ENCODE peak calls at places on chromosomes 4 and X, in eight cellular contexts. One of them, this sample, is unnamed.

GRCh38 chr4:38469410-38469809 is 194.6 kb upstream of the KLF3 start:
- DNase-seq in stomach: no peak
- DNase-seq in HepG2: no peak
- DNase-seq in IMR-90: no peak
- DNase-seq in sigmoid colon: no peak
- DNase-seq in right lobe of liver: no peak
- DNase-seq in uterus: no peak
- DNase-seq in heart left ventricle: no peak
- DNase-seq in this sample: no peak

GRCh38 chrX:55135171-55135570 is 46.4 kb downstream of the PAGE2 start:
- DNase-seq in uterus: peak
- DNase-seq in heart left ventricle: peak
- DNase-seq in right lobe of liver: peak
- DNase-seq in HepG2: peak
- DNase-seq in IMR-90: peak
- DNase-seq in stomach: peak
- DNase-seq in sigmoid colon: no peak
- DNase-seq in this sample: peak

GRCh38 chr4:153777421-153777820 is 11.5 kb downstream of the SFRP2 start:
- DNase-seq in uterus: no peak
- DNase-seq in stomach: no peak
- DNase-seq in heart left ventricle: no peak
- DNase-seq in sigmoid colon: no peak
- DNase-seq in IMR-90: no peak
- DNase-seq in HepG2: no peak
- DNase-seq in right lobe of liver: no peak
- DNase-seq in this sample: no peak

GRCh38 chr4:163948920-163949455 is 454.5 kb downstream of the TMA16 start:
- DNase-seq in right lobe of liver: no peak
- DNase-seq in uterus: no peak
- DNase-seq in HepG2: no peak
- DNase-seq in sigmoid colon: no peak
- DNase-seq in IMR-90: no peak
- DNase-seq in heart left ventricle: no peak
- DNase-seq in stomach: no peak
- DNase-seq in this sample: no peak

GRCh38 chr4:6134612-6135220 is 65.6 kb downstream of the JAKMIP1 start:
- DNase-seq in HepG2: peak
- DNase-seq in sigmoid colon: peak
- DNase-seq in right lobe of liver: no peak
- DNase-seq in heart left ventricle: no peak
- DNase-seq in uterus: no peak
- DNase-seq in IMR-90: no peak
- DNase-seq in stomach: no peak
- DNase-seq in this sample: no peak

GRCh38 chrX:49192722-49193328 is 6.7 kb upstream of the PRICKLE3 start:
- DNase-seq in right lobe of liver: no peak
- DNase-seq in uterus: no peak
- DNase-seq in stomach: no peak
- DNase-seq in sigmoid colon: no peak
- DNase-seq in HepG2: no peak
- DNase-seq in IMR-90: peak
- DNase-seq in heart left ventricle: no peak
- DNase-seq in this sample: no peak

GRCh38 chrX:747176-747575 is 116.6 kb downstream of the SHOX start:
- DNase-seq in sigmoid colon: no peak
- DNase-seq in uterus: no peak
- DNase-seq in stomach: no peak
- DNase-seq in right lobe of liver: peak
- DNase-seq in heart left ventricle: no peak
- DNase-seq in IMR-90: no peak
- DNase-seq in HepG2: no peak
- DNase-seq in this sample: no peak

GRCh38 chrX:136577562-136577961 is 45.5 kb downstream of the VGLL1 start:
- DNase-seq in sigmoid colon: peak
- DNase-seq in HepG2: peak
- DNase-seq in heart left ventricle: peak
- DNase-seq in IMR-90: peak
- DNase-seq in uterus: peak
- DNase-seq in right lobe of liver: peak
- DNase-seq in stomach: peak
- DNase-seq in this sample: peak

GRCh38 chr4:1572521-1572920 is 111.6 kb downstream of the FAM53A start:
- DNase-seq in right lobe of liver: no peak
- DNase-seq in stomach: no peak
- DNase-seq in uterus: no peak
- DNase-seq in HepG2: no peak
- DNase-seq in heart left ventricle: no peak
- DNase-seq in sigmoid colon: peak
- DNase-seq in IMR-90: no peak
- DNase-seq in this sample: no peak

GRCh38 chr4:123536225-123536624 is 139.6 kb downstream of the SPRY1 start:
- DNase-seq in heart left ventricle: no peak
- DNase-seq in uterus: no peak
- DNase-seq in sigmoid colon: no peak
- DNase-seq in HepG2: no peak
- DNase-seq in IMR-90: no peak
- DNase-seq in stomach: no peak
- DNase-seq in right lobe of liver: no peak
- DNase-seq in this sample: no peak

GRCh38 chr4:108029321-108029720 is 39.6 kb downstream of the HADH start:
- DNase-seq in stomach: no peak
- DNase-seq in right lobe of liver: no peak
- DNase-seq in sigmoid colon: no peak
- DNase-seq in heart left ventricle: no peak
- DNase-seq in HepG2: no peak
- DNase-seq in uterus: no peak
- DNase-seq in IMR-90: no peak
- DNase-seq in this sample: no peak

GRCh38 chr4:2412534-2412884 is 5.9 kb downstream of the ZFYVE28 start:
- DNase-seq in HepG2: no peak
- DNase-seq in right lobe of liver: no peak
- DNase-seq in heart left ventricle: no peak
- DNase-seq in stomach: peak
- DNase-seq in sigmoid colon: no peak
- DNase-seq in IMR-90: no peak
- DNase-seq in uterus: no peak
- DNase-seq in this sample: no peak

GRCh38 chr4:60223098-60223497 is 977.0 kb upstream of the ADGRL3 start:
- DNase-seq in IMR-90: no peak
- DNase-seq in HepG2: no peak
- DNase-seq in stomach: no peak
- DNase-seq in right lobe of liver: no peak
- DNase-seq in uterus: no peak
- DNase-seq in heart left ventricle: no peak
- DNase-seq in sigmoid colon: no peak
- DNase-seq in this sample: no peak

GRCh38 chr4:80197132-80197573 is at the start of gene PRDM8:
- DNase-seq in stomach: no peak
- DNase-seq in uterus: no peak
- DNase-seq in right lobe of liver: no peak
- DNase-seq in sigmoid colon: peak
- DNase-seq in IMR-90: peak
- DNase-seq in heart left ventricle: no peak
- DNase-seq in HepG2: no peak
- DNase-seq in this sample: no peak

GRCh38 chr4:187929024-187929423 is 66.5 kb upstream of the ZFP42 start:
- DNase-seq in IMR-90: no peak
- DNase-seq in heart left ventricle: no peak
- DNase-seq in sigmoid colon: no peak
- DNase-seq in uterus: no peak
- DNase-seq in HepG2: no peak
- DNase-seq in stomach: no peak
- DNase-seq in right lobe of liver: no peak
- DNase-seq in this sample: no peak

GRCh38 chr4:62909238-62909637 is 1500.0 kb downstream of the TECRL start:
- DNase-seq in stomach: no peak
- DNase-seq in uterus: no peak
- DNase-seq in right lobe of liver: no peak
- DNase-seq in HepG2: no peak
- DNase-seq in sigmoid colon: no peak
- DNase-seq in heart left ventricle: no peak
- DNase-seq in IMR-90: no peak
- DNase-seq in this sample: no peak

GRCh38 chrX:84223261-84223660 is 35.3 kb upstream of the RPS6KA6 start:
- DNase-seq in uterus: no peak
- DNase-seq in IMR-90: no peak
- DNase-seq in stomach: no peak
- DNase-seq in sigmoid colon: no peak
- DNase-seq in HepG2: no peak
- DNase-seq in right lobe of liver: no peak
- DNase-seq in heart left ventricle: no peak
- DNase-seq in this sample: no peak

GRCh38 chr4:148163011-148163410 is 279.2 kb downstream of the NR3C2 start:
- DNase-seq in right lobe of liver: no peak
- DNase-seq in stomach: no peak
- DNase-seq in sigmoid colon: no peak
- DNase-seq in HepG2: no peak
- DNase-seq in IMR-90: no peak
- DNase-seq in uterus: no peak
- DNase-seq in heart left ventricle: no peak
- DNase-seq in this sample: no peak

GRCh38 chrX:53354669-53355068 is 67.8 kb downstream of the SMC1A start:
- DNase-seq in uterus: no peak
- DNase-seq in HepG2: no peak
- DNase-seq in heart left ventricle: no peak
- DNase-seq in IMR-90: peak
- DNase-seq in sigmoid colon: no peak
- DNase-seq in right lobe of liver: no peak
- DNase-seq in stomach: no peak
- DNase-seq in this sample: no peak

GRCh38 chrX:53362439-53362838 is 60.0 kb downstream of the SMC1A start:
- DNase-seq in uterus: no peak
- DNase-seq in HepG2: no peak
- DNase-seq in stomach: no peak
- DNase-seq in IMR-90: no peak
- DNase-seq in right lobe of liver: no peak
- DNase-seq in sigmoid colon: no peak
- DNase-seq in heart left ventricle: no peak
- DNase-seq in this sample: no peak

GRCh38 chrX:53356186-53356585 is 66.3 kb downstream of the SMC1A start:
- DNase-seq in right lobe of liver: no peak
- DNase-seq in sigmoid colon: no peak
- DNase-seq in uterus: no peak
- DNase-seq in stomach: no peak
- DNase-seq in HepG2: no peak
- DNase-seq in IMR-90: no peak
- DNase-seq in heart left ventricle: no peak
- DNase-seq in this sample: no peak

GRCh38 chrX:53357799-53358530 is 64.5 kb downstream of the SMC1A start:
- DNase-seq in heart left ventricle: no peak
- DNase-seq in stomach: no peak
- DNase-seq in sigmoid colon: no peak
- DNase-seq in IMR-90: peak
- DNase-seq in uterus: no peak
- DNase-seq in HepG2: no peak
- DNase-seq in right lobe of liver: no peak
- DNase-seq in this sample: no peak
- TF ChIP-seq POLR2A in heart left ventricle: no peak
- TF ChIP-seq POLR2A in stomach: no peak
- TF ChIP-seq POLR2A in sigmoid colon: no peak
- TF ChIP-seq POLR2A in IMR-90: no peak
- TF ChIP-seq POLR2A in uterus: no peak
- TF ChIP-seq POLR2A in HepG2: no peak
- TF ChIP-seq POLR2A in right lobe of liver: no peak
- TF ChIP-seq POLR2A in this sample: no peak

DNA sequence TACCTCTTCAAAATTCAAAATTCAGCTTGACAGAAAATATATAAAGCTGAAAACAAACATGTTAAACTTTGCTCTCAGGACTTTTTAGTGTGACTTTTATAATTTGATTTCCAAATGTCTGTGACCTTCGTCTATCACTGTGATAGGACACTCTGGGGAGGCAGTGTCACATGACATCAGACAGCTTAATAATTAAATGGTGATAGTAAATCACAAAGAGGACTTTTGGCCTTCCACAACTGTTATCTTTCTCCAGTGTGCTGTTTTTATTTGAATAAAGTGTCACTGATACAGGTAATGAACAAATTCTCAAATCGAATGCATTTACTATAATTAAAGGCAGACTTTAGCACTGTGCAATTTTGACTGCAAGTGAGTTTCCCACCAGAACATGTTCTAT is 83.1 kb downstream of the MID1 start:
- DNase-seq in heart left ventricle: no peak
- DNase-seq in HepG2: peak
- DNase-seq in uterus: no peak
- DNase-seq in IMR-90: no peak
- DNase-seq in stomach: no peak
- DNase-seq in right lobe of liver: no peak
- DNase-seq in sigmoid colon: no peak
- DNase-seq in this sample: no peak
- TF ChIP-seq CTCF in heart left ventricle: no peak
- TF ChIP-seq CTCF in HepG2: no peak
- TF ChIP-seq CTCF in uterus: no peak
- TF ChIP-seq CTCF in IMR-90: no peak
- TF ChIP-seq CTCF in stomach: no peak
- TF ChIP-seq CTCF in right lobe of liver: no peak
- TF ChIP-seq CTCF in sigmoid colon: no peak
- TF ChIP-seq CTCF in this sample: no peak

DNA sequence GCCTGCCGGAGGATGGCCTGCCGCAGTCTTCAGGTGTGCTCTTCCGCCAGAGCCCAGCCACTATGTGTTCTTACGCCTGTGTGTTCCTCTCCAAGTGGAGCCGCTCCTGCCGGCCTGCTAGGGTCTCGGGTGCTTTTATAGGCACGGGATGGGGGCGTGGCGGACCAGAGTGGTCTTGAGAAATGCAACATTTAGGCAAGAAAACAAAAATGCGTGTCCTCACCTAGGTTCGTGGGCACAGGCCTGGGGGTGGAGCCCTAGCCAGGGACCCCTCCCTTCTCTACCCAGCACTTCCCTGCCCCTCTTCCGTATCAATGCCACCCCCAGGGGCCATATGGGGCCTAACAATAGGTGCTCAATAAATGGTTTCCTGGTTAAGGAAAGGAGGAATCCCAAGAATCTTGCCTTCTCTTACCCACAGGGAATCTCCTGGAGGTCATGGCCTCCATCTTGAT is 34.4 kb upstream of the LRBA start:
- DNase-seq in heart left ventricle: no peak
- DNase-seq in stomach: no peak
- DNase-seq in IMR-90: no peak
- DNase-seq in sigmoid colon: no peak
- DNase-seq in HepG2: no peak
- DNase-seq in uterus: no peak
- DNase-seq in right lobe of liver: no peak
- DNase-seq in this sample: no peak
- TF ChIP-seq POLR2A in heart left ventricle: no peak
- TF ChIP-seq POLR2A in stomach: no peak
- TF ChIP-seq POLR2A in IMR-90: no peak
- TF ChIP-seq POLR2A in sigmoid colon: no peak
- TF ChIP-seq POLR2A in HepG2: no peak
- TF ChIP-seq POLR2A in uterus: no peak
- TF ChIP-seq POLR2A in right lobe of liver: no peak
- TF ChIP-seq POLR2A in this sample: no peak

DNA sequence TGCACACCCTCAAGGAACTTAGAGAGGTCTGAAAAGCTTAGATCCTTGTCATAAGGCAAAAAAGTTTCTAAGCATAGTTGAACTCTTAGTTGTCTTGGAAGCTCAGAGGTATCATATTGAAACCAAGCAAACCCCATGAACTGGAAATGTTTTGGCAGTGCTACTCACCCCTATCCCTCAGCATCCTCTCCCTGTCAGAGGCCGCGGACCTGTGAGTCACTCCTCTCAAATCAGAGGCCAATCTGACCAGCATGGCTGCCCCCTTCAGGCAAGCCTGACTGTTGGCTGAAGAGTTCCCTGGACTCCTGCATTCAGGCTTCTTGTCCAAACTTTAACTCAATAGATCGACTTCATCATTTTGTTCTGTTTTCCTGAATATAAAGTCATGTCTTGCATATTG is 69.4 kb downstream of the KCNIP4 start:
- DNase-seq in HepG2: peak
- DNase-seq in stomach: no peak
- DNase-seq in sigmoid colon: no peak
- DNase-seq in right lobe of liver: no peak
- DNase-seq in IMR-90: peak
- DNase-seq in heart left ventricle: no peak
- DNase-seq in uterus: no peak
- DNase-seq in this sample: no peak
- TF ChIP-seq CTCF in HepG2: no peak
- TF ChIP-seq CTCF in stomach: no peak
- TF ChIP-seq CTCF in sigmoid colon: no peak
- TF ChIP-seq CTCF in right lobe of liver: no peak
- TF ChIP-seq CTCF in IMR-90: no peak
- TF ChIP-seq CTCF in heart left ventricle: no peak
- TF ChIP-seq CTCF in uterus: no peak
- TF ChIP-seq CTCF in this sample: no peak

This sample was measured in adrenal gland.